ENCODE peak calls at places on chromosomes 13 and 19, in seven cellular contexts. T is body of pancreas; E is activated CD8-positive, alpha-beta memory T cell treated with anti-CD3 and anti-CD28 coated beads for 4 hours; N is central memory CD4-positive, alpha-beta T cell; G is psoas muscle; X is T-cell; H is CD4-positive, alpha-beta T cell. P is an unnamed sample.

GRCh38 chr13:75936791-75937190 is 300.7 kb downstream of the LMO7 start:
- DNase-seq in H (no peak), X (no peak), E (no peak), G (no peak), T (no peak), N (no peak), P (no peak)

GRCh38 chr19:16886305-16886880 is 2.4 kb upstream of the F2RL3 start:
- DNase-seq in E (no peak), T (no peak), N (no peak), H (no peak), X (no peak), G (peak), P (no peak)

GRCh38 chr19:2341247-2341705 is 12.8 kb downstream of the SPPL2B start:
- DNase-seq in G (no peak), N (no peak), X (no peak), T (no peak), E (no peak), H (no peak), P (no peak)

GRCh38 chr19:49366110-49366509 is 2.4 kb downstream of the DKKL1 start:
- DNase-seq in E (no peak), H (no peak), X (no peak), T (no peak), G (no peak), N (no peak), P (no peak)

GRCh38 chr19:16496613-16496983 is 404 bp downstream of the C19orf44 start:
- DNase-seq in T (no peak), N (no peak), X (no peak), H (no peak), G (peak), E (no peak), P (no peak)

GRCh38 chr13:20580257-20580656 is 13.3 kb downstream of the IFT88 start:
- DNase-seq in X (no peak), T (no peak), E (no peak), G (no peak), N (no peak), H (no peak), P (no peak)

GRCh38 chr13:73972503-73972902 is 161.7 kb downstream of the KLF12 start:
- DNase-seq in E (no peak), G (no peak), N (no peak), H (no peak), X (no peak), T (no peak), P (no peak)

GRCh38 chr19:35788205-35788960 is 13.0 kb downstream of the ARHGAP33 start:
- DNase-seq in E (no peak), G (no peak), X (no peak), T (no peak), H (no peak), N (no peak), P (no peak)

GRCh38 chr19:19696386-19696785 is 27.7 kb downstream of the ZNF101 start:
- DNase-seq in H (no peak), X (no peak), E (no peak), N (no peak), T (no peak), G (no peak), P (no peak)

GRCh38 chr13:73411067-73411809 is 352.4 kb downstream of the KLF5 start:
- DNase-seq in N (no peak), X (no peak), E (no peak), T (no peak), G (no peak), H (no peak), P (no peak)

GRCh38 chr13:65855276-65855675 is 1374.9 kb downstream of the PCDH9 start:
- DNase-seq in E (no peak), G (no peak), T (no peak), X (no peak), H (no peak), N (no peak), P (no peak)

GRCh38 chr13:93603043-93603442 is 376.4 kb downstream of the GPC6 start:
- DNase-seq in G (peak), N (no peak), X (no peak), H (no peak), T (no peak), E (no peak), P (no peak)

GRCh38 chr13:76971215-76971614 is 20.7 kb upstream of the CLN5 start:
- DNase-seq in X (no peak), H (no peak), T (no peak), N (no peak), E (no peak), G (no peak), P (no peak)

GRCh38 chr19:17847538-17848366 is at the start of gene JAK3:
- DNase-seq in H (peak), E (peak), G (peak), T (no peak), X (peak), N (peak), P (peak)

GRCh38 chr19:30911491-30911890 is 437.7 kb downstream of the TSHZ3 start:
- DNase-seq in H (no peak), E (no peak), N (no peak), T (no peak), X (no peak), G (no peak), P (no peak)

GRCh38 chr19:48975947-48976847 is 11.1 kb downstream of the FTL start:
- DNase-seq in G (no peak), T (no peak), X (peak), N (peak), E (no peak), H (peak), P (no peak)

GRCh38 chr19:8149261-8150094 is at the start of gene FBN3:
- DNase-seq in H (no peak), G (no peak), T (no peak), E (no peak), N (no peak), X (no peak), P (no peak)

GRCh38 chr13:62704795-62705329 is 1289.2 kb upstream of the PCDH20 start:
- DNase-seq in E (no peak), H (no peak), T (no peak), G (no peak), N (no peak), X (no peak), P (no peak)

GRCh38 chr19:16566161-16566560 is 6.1 kb downstream of the SLC35E1 start:
- DNase-seq in T (no peak), E (peak), X (peak), N (peak), G (no peak), H (peak), P (peak)

GRCh38 chr19:7869453-7869909 is 4.7 kb downstream of the PRR36 start:
- DNase-seq in H (peak), X (peak), T (peak), E (peak), N (peak), G (peak), P (peak)

GRCh38 chr19:38213469-38213868 is 10.6 kb downstream of the DPF1 start:
- DNase-seq in T (no peak), X (no peak), H (no peak), E (no peak), G (no peak), N (no peak), P (no peak)

GRCh38 chr19:44892932-44893331 is 1.9 kb downstream of the TOMM40 start:
- DNase-seq in N (no peak), X (no peak), H (no peak), G (no peak), E (no peak), T (no peak), P (no peak)